ENCODE peak calls at places on chromosomes 2 and 18, in four cellular contexts. P, N, L and I are unnamed samples.

GRCh38 chr2:169711751-169712509 is 17.7 kb downstream of the PHOSPHO2 start:
- DNase-seq in N (no peak), L (no peak), P (no peak), I (no peak)

GRCh38 chr18:58909521-58909920 is 44.8 kb downstream of the ZNF532 start:
- DNase-seq in P (no peak), L (no peak), N (no peak), I (no peak)

GRCh38 chr2:227127236-227127635 is 36.8 kb downstream of the COL4A4 start:
- DNase-seq in L (no peak), N (no peak), P (no peak), I (no peak)

GRCh38 chr2:67561411-67561965 is 164.4 kb downstream of the ETAA1 start:
- DNase-seq in P (peak), L (no peak), N (no peak), I (no peak)

GRCh38 chr2:121911036-121911435 is 155.6 kb downstream of the TSN start:
- DNase-seq in P (no peak), L (no peak), N (no peak), I (no peak)

GRCh38 chr2:46545015-46545839 is 65.9 kb downstream of the TMEM247 start:
- DNase-seq in P (no peak), L (no peak), N (no peak), I (peak)

GRCh38 chr18:44723973-44724778 is 43.5 kb downstream of the SETBP1 start:
- DNase-seq in P (no peak), L (no peak), N (no peak), I (no peak)

GRCh38 chr2:114068438-114068837 is 178.5 kb downstream of the ACTR3 start:
- DNase-seq in P (no peak), N (no peak), L (no peak), I (no peak)

GRCh38 chr2:109375656-109376055 is 238.1 kb downstream of the SEPTIN10 start:
- DNase-seq in P (no peak), L (peak), N (no peak), I (peak)

GRCh38 chr2:64288321-64288931 is 144.2 kb upstream of the PELI1 start:
- DNase-seq in N (no peak), L (no peak), P (no peak), I (no peak)

GRCh38 chr18:28087173-28087563 is 89.8 kb downstream of the CDH2 start:
- DNase-seq in P (no peak), L (no peak), N (no peak), I (no peak)

GRCh38 chr2:187553908-187554703 is at the start of gene TFPI:
- DNase-seq in L (no peak), P (no peak), N (no peak), I (no peak)

GRCh38 chr18:76880026-76880425 is 57.7 kb downstream of the ZNF236 start:
- DNase-seq in L (no peak), N (no peak), P (no peak), I (no peak)

GRCh38 chr18:74378179-74378682 is 62.6 kb downstream of the C18orf63 start:
- DNase-seq in P (no peak), N (peak), L (no peak), I (peak)

GRCh38 chr2:27049422-27050280 is 1.8 kb upstream of the AGBL5 start:
- DNase-seq in N (peak), L (no peak), P (peak), I (peak)

GRCh38 chr2:230798769-230799399 is 65.9 kb upstream of the ITM2C start:
- DNase-seq in L (no peak), P (peak), N (peak), I (no peak)

GRCh38 chr2:170828533-170828916 is 11.8 kb downstream of the GAD1 start:
- DNase-seq in N (no peak), L (no peak), P (no peak), I (peak)

GRCh38 chr18:56702946-56703345 is 51.8 kb downstream of the WDR7 start:
- DNase-seq in L (no peak), P (peak), N (peak), I (no peak)

GRCh38 chr2:229133155-229133772 is 137.8 kb downstream of the PID1 start:
- DNase-seq in L (no peak), N (no peak), P (peak), I (no peak)

GRCh38 chr2:150643106-150643730 is 155.8 kb upstream of the RND3 start:
- DNase-seq in N (no peak), L (no peak), P (no peak), I (no peak)

GRCh38 chr2:180130403-180130802 is 123.3 kb upstream of the CWC22 start:
- DNase-seq in P (no peak), L (no peak), N (no peak), I (no peak)

GRCh38 chr18:21117385-21118135 is 5.9 kb upstream of the ROCK1 start:
- DNase-seq in P (no peak), N (no peak), L (no peak), I (no peak)

GRCh38 chr18:49597556-49597955 is 35.7 kb downstream of the LIPG start:
- DNase-seq in P (no peak), L (no peak), N (no peak), I (no peak)

GRCh38 chr2:135190799-135191198 is 138.7 kb downstream of the RAB3GAP1 start:
- DNase-seq in P (no peak), L (no peak), N (no peak), I (no peak)

GRCh38 chr2:219294356-219295351 is 14.5 kb downstream of the PTPRN start:
- DNase-seq in P (peak), L (peak), N (peak), I (peak)

GRCh38 chr2:15810451-15811150 is 129.7 kb upstream of the MYCN start:
- DNase-seq in N (no peak), L (no peak), P (no peak), I (no peak)

GRCh38 chr2:3611136-3611535 is 16.2 kb downstream of the COLEC11 start:
- DNase-seq in N (no peak), P (no peak), L (peak), I (peak)

GRCh38 chr2:85444629-85445028 is 26.1 kb downstream of the SH2D6 start:
- DNase-seq in L (no peak), N (no peak), P (no peak), I (no peak)

GRCh38 chr18:59742325-59743111 is 45.3 kb upstream of the CCBE1 start:
- DNase-seq in L (no peak), P (no peak), N (no peak), I (no peak)

GRCh38 chr2:14861201-14861600 is 228.7 kb downstream of the LRATD1 start:
- DNase-seq in N (no peak), P (no peak), L (no peak), I (no peak)

GRCh38 chr2:206392118-206392517 is 51.2 kb upstream of the ADAM23 start:
- DNase-seq in P (peak), N (no peak), L (no peak), I (no peak)

DNA sequence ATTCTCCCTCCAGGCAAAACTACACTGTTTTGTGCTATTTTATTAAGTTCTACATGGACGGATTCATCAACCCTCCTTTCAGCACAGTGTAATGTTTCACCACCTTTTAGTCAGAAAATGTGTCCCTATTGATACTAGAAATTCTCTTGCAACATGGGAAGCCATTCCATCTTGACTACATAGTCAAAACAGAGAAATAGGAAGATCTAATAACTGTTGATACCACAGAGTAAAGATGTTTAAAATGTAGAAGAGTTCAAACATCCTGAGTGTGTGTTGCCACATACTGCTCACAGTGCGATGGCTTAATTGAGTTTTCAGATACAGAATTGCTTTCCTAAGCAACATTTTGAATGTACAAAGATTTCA is 492.2 kb upstream of the RAB12 start:
- DNase-seq in L (no peak), N (no peak), P (no peak), I (no peak)
- H3K27ac ChIP-seq in L (peak), N (no peak), P (peak), I (no peak)

GRCh38 chr2:75173746-75174145 is 25.6 kb downstream of the TACR1 start:
- DNase-seq in P (no peak), N (no peak), L (no peak), I (no peak)
- H3K4me3 ChIP-seq in P (no peak), N (no peak), L (no peak), I (no peak)

GRCh38 chr2:101806123-101806522 is 108.6 kb downstream of the MAP4K4 start:
- DNase-seq in P (peak), N (no peak), L (no peak), I (no peak)
- H3K27ac ChIP-seq in P (peak), N (no peak), L (no peak), I (no peak)

GRCh38 chr2:72144412-72144745 is 3.3 kb downstream of the CYP26B1 start:
- DNase-seq in L (no peak), N (no peak), P (no peak), I (peak)

GRCh38 chr2:72141881-72142742 is 5.5 kb downstream of the CYP26B1 start:
- DNase-seq in N (no peak), P (no peak), L (no peak), I (peak)

GRCh38 chr2:72143441-72144356 is 4.0 kb downstream of the CYP26B1 start:
- DNase-seq in L (no peak), P (no peak), N (no peak), I (peak)

GRCh38 chr2:72141032-72141645 is 6.5 kb downstream of the CYP26B1 start:
- DNase-seq in P (no peak), N (no peak), L (no peak), I (peak)

GRCh38 chr2:72142743-72143440 is 4.8 kb downstream of the CYP26B1 start:
- DNase-seq in L (peak), P (no peak), N (no peak), I (peak)
- H3K4me3 ChIP-seq in L (peak), P (no peak), N (no peak), I (peak)

GRCh38 chr2:142693171-142693950 is 184.1 kb upstream of the KYNU start:
- DNase-seq in L (no peak), N (no peak), P (no peak), I (no peak)
- H3K27ac ChIP-seq in L (no peak), N (no peak), P (peak), I (no peak)

GRCh38 chr2:1653137-1653789 is 91.1 kb downstream of the PXDN start:
- DNase-seq in P (no peak), L (peak), N (no peak), I (peak)
- H3K4me3 ChIP-seq in P (no peak), L (no peak), N (no peak), I (peak)

DNA sequence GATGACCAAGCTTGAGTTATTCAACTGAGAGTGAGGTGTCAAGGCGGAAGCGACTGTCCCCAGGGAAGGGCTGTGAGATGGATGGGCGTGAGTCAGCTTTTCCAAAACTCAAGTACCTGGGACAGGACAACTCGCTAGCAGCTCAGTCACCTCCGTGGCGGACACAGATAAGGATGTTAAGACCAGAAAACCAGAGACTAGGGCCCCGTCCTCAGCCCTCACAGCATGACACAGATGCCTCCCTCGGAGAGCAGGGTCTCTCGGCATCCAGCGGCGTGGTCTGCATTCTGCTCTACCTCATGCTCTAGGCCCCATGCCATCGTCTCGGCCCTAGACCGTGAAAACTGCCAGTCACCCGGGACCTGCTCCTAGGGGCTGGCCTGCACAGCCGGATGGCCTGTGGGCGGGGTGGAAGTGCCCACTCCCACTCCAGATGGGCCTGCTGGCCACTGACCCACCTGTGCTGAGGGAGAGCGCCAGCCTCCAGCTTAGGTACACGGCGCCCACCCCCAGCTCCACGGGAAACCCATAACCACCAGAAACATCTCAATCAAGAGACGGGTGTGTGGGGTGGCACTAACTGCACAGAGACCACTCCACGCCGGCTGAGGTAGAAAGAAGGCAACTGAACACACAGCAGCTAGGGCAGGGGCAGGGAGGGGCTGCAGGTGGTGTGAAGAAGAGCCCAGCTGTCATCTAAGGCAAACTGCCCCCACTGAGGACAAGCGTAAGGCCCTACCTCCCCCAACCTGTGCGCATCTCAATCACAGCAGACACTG is 39.8 kb downstream of the ANO7 start:
- DNase-seq in N (no peak), P (no peak), L (no peak), I (no peak)
- H3K27ac ChIP-seq in N (no peak), P (no peak), L (no peak), I (no peak)

GRCh38 chr18:72940509-72940908 is 72.7 kb upstream of the NETO1 start:
- DNase-seq in L (no peak), N (no peak), P (no peak), I (no peak)
- H3K4me3 ChIP-seq in L (no peak), N (no peak), P (no peak), I (no peak)

GRCh38 chr2:237438082-237438925 is 24.3 kb upstream of the COL6A3 start:
- DNase-seq in P (no peak), N (no peak), L (peak), I (no peak)
- H3K27ac ChIP-seq in P (no peak), N (no peak), L (no peak), I (no peak)

GRCh38 chr2:38668092-38668491 is 2.2 kb downstream of the GALM start:
- DNase-seq in P (no peak), N (no peak), L (no peak), I (no peak)
- H3K4me3 ChIP-seq in P (no peak), N (peak), L (no peak), I (peak)